ENCODE peak calls at places on chromosomes 6 and 20, in five cellular contexts. S is brain microvascular endothelial cell, N is BE2C, Y is neural crest cell, U is endodermal cell. A is an unnamed sample.

GRCh38 chr6:167898673-167899311 is 72.1 kb downstream of the AFDN start:
- DNase-seq in S (no peak), N (no peak), Y (no peak), U (no peak), A (no peak)

GRCh38 chr20:34891166-34892062 is 15.0 kb downstream of the ACSS2 start:
- DNase-seq in S (peak; percentile 40), N (no peak), Y (no peak), U (no peak), A (no peak)

GRCh38 chr6:169213814-169214520 is 39.7 kb downstream of the THBS2 start:
- DNase-seq in S (no peak), N (no peak), Y (no peak), U (no peak), A (no peak)

GRCh38 chr20:60138263-60139127 is 180.3 kb downstream of the CDH26 start:
- DNase-seq in S (peak; percentile 50), N (no peak), Y (no peak), U (no peak), A (no peak)

GRCh38 chr6:43891072-43891870 is 121.3 kb downstream of the VEGFA start:
- DNase-seq in S (no peak), N (no peak), Y (no peak), U (peak; percentile 72), A (no peak)

GRCh38 chr6:24900917-24901697 is 34.7 kb downstream of the RIPOR2 start:
- DNase-seq in S (no peak), N (no peak), Y (no peak), U (no peak), A (no peak)

GRCh38 chr6:170093658-170094596 is 197.0 kb downstream of the DLL1 start:
- DNase-seq in S (no peak), N (no peak), Y (no peak), U (peak; percentile 33), A (no peak)

GRCh38 chr6:152863618-152864326 is 113.2 kb downstream of the VIP start:
- DNase-seq in S (peak; percentile 71), N (peak; percentile 80), Y (peak; percentile 65), U (peak; percentile 80), A (peak; percentile 67)

GRCh38 chr6:20416567-20417345 is 15.1 kb downstream of the E2F3 start:
- DNase-seq in S (peak; percentile 4), N (no peak), Y (no peak), U (no peak), A (no peak)

GRCh38 chr20:25622450-25623224 is 1.2 kb downstream of the NANP start:
- DNase-seq in S (no peak), N (no peak), Y (no peak), U (no peak), A (no peak)

GRCh38 chr6:100803264-100803663 is 77.9 kb downstream of the ASCC3 start:
- DNase-seq in S (no peak), N (no peak), Y (no peak), U (no peak), A (no peak)

GRCh38 chr20:52033313-52033712 is 158.3 kb downstream of the ZFP64 start:
- DNase-seq in S (no peak), N (no peak), Y (no peak), U (no peak), A (no peak)

GRCh38 chr6:18241208-18241836 is 23.0 kb downstream of the DEK start:
- DNase-seq in S (no peak), N (no peak), Y (no peak), U (no peak), A (no peak)

GRCh38 chr6:18289283-18289682 is 25.0 kb upstream of the DEK start:
- DNase-seq in S (no peak), N (no peak), Y (no peak), U (no peak), A (no peak)

GRCh38 chr6:118748311-118749062 is 97.1 kb upstream of the CEP85L start:
- DNase-seq in S (no peak), N (peak; percentile 64), Y (no peak), U (peak; percentile 81), A (peak; percentile 58)

GRCh38 chr6:3159805-3160781 is 2.7 kb upstream of the TUBB2A start:
- DNase-seq in S (no peak), N (no peak), Y (no peak), U (peak; percentile 83), A (no peak)

GRCh38 chr6:11197846-11198245 is 34.6 kb downstream of the NEDD9 start:
- DNase-seq in S (no peak), N (no peak), Y (no peak), U (peak; percentile 26), A (no peak)

GRCh38 chr6:87473419-87473903 is 687 bp downstream of the SLC35A1 start:
- DNase-seq in S (peak; percentile 66), N (peak; percentile 61), Y (no peak), U (peak; percentile 50), A (no peak)

GRCh38 chr20:21096321-21097043 is 9.7 kb downstream of the LINC00237 start:
- DNase-seq in S (peak; percentile 13), N (peak; percentile 67), Y (no peak), U (peak; percentile 80), A (peak; percentile 41)

GRCh38 chr6:154766288-154766687 is 33.1 kb downstream of the SCAF8 start:
- DNase-seq in S (no peak), N (no peak), Y (no peak), U (no peak), A (no peak)

GRCh38 chr6:137365648-137366047 is 128.5 kb downstream of the OLIG3 start:
- DNase-seq in S (no peak), N (no peak), Y (no peak), U (no peak), A (no peak)

GRCh38 chr6:130365166-130366010 is 429 bp upstream of the TMEM200A start:
- DNase-seq in S (peak; percentile 74), N (peak; percentile 70), Y (peak; percentile 83), U (peak; percentile 95), A (peak; percentile 94)

GRCh38 chr6:67358241-67358640 is 1276.8 kb upstream of the ADGRB3 start:
- DNase-seq in S (no peak), N (no peak), Y (no peak), U (no peak), A (no peak)

GRCh38 chr6:36745283-36745682 is 47.7 kb downstream of the RAB44 start:
- DNase-seq in S (no peak), N (no peak), Y (no peak), U (no peak), A (no peak)

GRCh38 chr6:162019311-162019710 is 708.3 kb downstream of the PRKN start:
- DNase-seq in S (no peak), N (no peak), Y (no peak), U (no peak), A (no peak)

GRCh38 chr6:7903673-7904072 is 6.9 kb downstream of the TXNDC5 start:
- DNase-seq in S (no peak), N (no peak), Y (no peak), U (no peak), A (no peak)

DNA sequence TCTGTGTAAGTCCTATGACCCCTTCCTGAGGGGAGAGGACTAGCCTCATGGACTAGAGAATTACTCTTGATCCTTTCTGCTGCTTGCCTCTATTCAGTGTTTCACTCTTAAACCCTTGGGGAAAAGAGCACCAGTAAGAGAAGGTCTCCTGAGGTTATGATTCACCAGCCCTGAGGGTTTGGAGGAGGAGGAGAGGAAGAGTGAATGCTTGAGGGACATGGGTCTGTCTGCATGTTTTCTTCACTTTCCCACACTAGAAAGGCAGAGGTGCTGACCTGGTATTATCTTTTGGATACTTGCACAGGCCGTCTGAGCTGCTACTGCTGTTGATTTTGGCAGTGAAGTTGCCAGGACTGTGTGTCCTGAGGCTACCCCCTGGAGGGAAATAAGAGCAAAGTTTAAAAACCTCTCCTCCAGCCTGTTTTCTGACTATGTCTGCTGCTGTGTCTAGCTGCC is 78.3 kb downstream of the CD109 start:
- DNase-seq in S (peak; percentile 99), N (no peak), Y (no peak), U (no peak), A (no peak)
- TF ChIP-seq CTCF in S (no peak), N (no peak), Y (no peak), U (no peak), A (no peak)

GRCh38 chr6:47633141-47633540 is 65.2 kb upstream of the ADGRF4 start:
- DNase-seq in S (no peak), N (no peak), Y (no peak), U (peak; percentile 61), A (no peak)
- TF ChIP-seq CTCF in S (peak; percentile 29), N (no peak), Y (no peak), U (peak; percentile 55), A (no peak)

GRCh38 chr20:12821249-12821648 is 187.5 kb upstream of the SPTLC3 start:
- DNase-seq in S (no peak), N (no peak), Y (no peak), U (no peak), A (no peak)

GRCh38 chr20:12815369-12815768 is 193.4 kb upstream of the SPTLC3 start:
- DNase-seq in S (no peak), N (no peak), Y (no peak), U (no peak), A (no peak)

GRCh38 chr20:12816009-12816408 is 192.8 kb upstream of the SPTLC3 start:
- DNase-seq in S (no peak), N (no peak), Y (no peak), U (no peak), A (no peak)
- TF ChIP-seq CTCF in S (no peak), N (no peak), Y (no peak), U (no peak), A (no peak)

DNA sequence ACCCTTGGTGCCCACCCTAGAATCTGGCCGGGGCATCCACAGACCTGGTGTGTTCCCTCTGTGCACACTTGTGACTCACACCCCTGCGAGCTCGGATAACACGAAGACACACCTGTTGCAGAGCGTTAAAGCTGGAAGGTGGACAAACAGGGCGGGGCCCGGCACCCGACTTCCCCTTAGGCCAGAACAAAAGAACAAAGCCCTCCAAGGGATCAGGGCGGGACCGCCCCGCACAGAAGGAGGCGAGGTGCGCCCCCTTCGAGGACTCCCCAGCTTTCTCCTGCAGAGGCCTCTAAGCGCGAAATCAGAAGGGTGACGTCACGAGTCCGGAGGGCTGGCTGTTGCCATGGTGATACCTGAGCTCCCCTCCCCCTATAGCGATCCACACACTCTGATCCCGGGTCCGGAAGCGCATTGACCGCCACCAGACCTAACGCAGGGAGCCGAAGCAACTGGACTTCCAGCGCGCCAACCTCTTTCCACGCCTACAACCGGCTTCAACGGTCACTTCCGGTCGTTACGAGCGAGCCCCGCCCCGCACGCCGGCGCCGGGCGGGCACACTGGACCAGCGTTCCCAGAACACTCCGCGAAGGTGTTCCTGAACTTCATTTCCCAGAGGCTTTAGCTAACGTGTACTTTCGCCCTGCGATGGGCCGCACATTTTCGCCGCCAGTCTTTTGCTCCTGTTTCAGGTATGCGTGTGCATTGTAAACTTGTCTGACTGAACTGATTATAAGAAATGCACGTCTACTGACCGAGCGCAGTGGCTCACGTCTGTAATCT is at the start of gene ZNF184:
- DNase-seq in S (peak; percentile 96), N (peak; percentile 94), Y (peak; percentile 90), U (peak; percentile 99), A (peak; percentile 93)
- TF ChIP-seq CTCF in S (peak; percentile 28), N (no peak), Y (no peak), U (no peak), A (no peak)

DNA sequence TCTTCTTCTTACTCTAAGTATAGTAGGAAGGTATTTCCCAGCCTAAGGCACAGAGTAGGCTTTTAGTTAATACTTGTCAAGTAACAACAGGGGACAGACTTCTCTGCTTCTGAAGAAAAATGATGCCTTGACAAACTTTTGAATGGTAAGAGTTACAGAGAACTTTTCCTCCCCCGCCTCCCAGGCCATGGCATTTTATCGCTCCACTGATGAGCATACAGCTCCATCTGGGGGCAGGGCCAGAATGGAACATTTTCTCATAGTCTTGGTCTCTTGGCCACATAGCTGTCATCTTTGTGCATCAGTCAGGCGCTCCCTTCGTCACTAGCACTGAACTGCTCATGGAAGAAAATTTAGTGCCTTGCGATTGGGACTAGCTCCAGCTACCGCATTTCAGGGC is 1066.8 kb upstream of the CITED2 start:
- DNase-seq in S (peak; percentile 78), N (peak; percentile 50), Y (peak; percentile 49), U (peak; percentile 85), A (peak; percentile 37)
- TF ChIP-seq CTCF in S (peak; percentile 70), N (peak; percentile 53), Y (peak; percentile 71), U (peak; percentile 73), A (no peak)

A was measured in glutamatergic neuron.